ENCODE peak calls at places on chromosomes 12 and 14, in five cellular contexts. B is stomach, Y is hepatocyte, K is RWPE1, J is nucleus accumbens. L is an unnamed sample.

GRCh38 chr14:95398630-95399547 is 79.2 kb upstream of the CLMN start:
- DNase-seq in B (no peak), J (no peak), K (no peak), Y (no peak), L (no peak)

GRCh38 chr12:124391340-124392261 is 96.7 kb downstream of the RFLNA start:
- DNase-seq in J (no peak), K (peak; percentile 80), B (peak; percentile 55), Y (no peak), L (no peak)

GRCh38 chr14:102924632-102925588 is 2.4 kb downstream of the AMN start:
- DNase-seq in B (no peak), K (no peak), J (no peak), Y (no peak), L (no peak)

GRCh38 chr12:6161124-6161882 is 36.8 kb upstream of the VWF start:
- DNase-seq in B (no peak), J (no peak), K (no peak), Y (no peak), L (no peak)

GRCh38 chr14:102209224-102209966 is 69.7 kb downstream of the WDR20 start:
- DNase-seq in B (no peak), K (peak; percentile 11), J (no peak), Y (peak; percentile 41), L (no peak)

GRCh38 chr12:78966926-78967325 is 102.4 kb downstream of the SYT1 start:
- DNase-seq in K (no peak), Y (no peak), B (no peak), J (no peak), L (no peak)

GRCh38 chr14:23465261-23465660 is 4.2 kb upstream of the NGDN start:
- DNase-seq in Y (no peak), J (no peak), K (no peak), B (no peak), L (no peak)

GRCh38 chr12:113658030-113658655 is 186.5 kb upstream of the LHX5 start:
- DNase-seq in J (no peak), Y (no peak), K (no peak), B (no peak), L (no peak)

GRCh38 chr12:87201598-87201997 is 827.6 kb downstream of the C12orf50 start:
- DNase-seq in J (no peak), Y (no peak), K (no peak), B (no peak), L (no peak)

GRCh38 chr14:30826070-30826469 is 48.3 kb upstream of the COCH start:
- DNase-seq in B (no peak), J (no peak), K (no peak), Y (no peak), L (no peak)

GRCh38 chr14:100408350-100409015 is 85.3 kb downstream of the SLC25A47 start:
- DNase-seq in J (no peak), B (no peak), K (peak; percentile 57), Y (peak; percentile 82), L (no peak)

GRCh38 chr14:102523200-102524025 is 13.8 kb upstream of the ANKRD9 start:
- DNase-seq in B (no peak), K (no peak), Y (peak; percentile 14), J (no peak), L (no peak)

GRCh38 chr14:91872517-91873470 is 5.5 kb upstream of the TC2N start:
- DNase-seq in B (peak; percentile 94), K (peak; percentile 16), Y (no peak), J (no peak), L (no peak)

GRCh38 chr14:61565181-61565580 is 130.1 kb upstream of the HIF1A start:
- DNase-seq in K (no peak), J (no peak), Y (no peak), B (no peak), L (no peak)

GRCh38 chr12:13223941-13224340 is 27.4 kb downstream of the EMP1 start:
- DNase-seq in K (no peak), Y (no peak), B (no peak), J (no peak), L (no peak)

GRCh38 chr14:30630248-30630647 is 8.1 kb downstream of the SCFD1 start:
- DNase-seq in J (no peak), K (no peak), B (no peak), Y (no peak), L (no peak)

GRCh38 chr12:16358896-16359295 is 11.5 kb downstream of the MGST1 start:
- DNase-seq in J (no peak), K (no peak), Y (no peak), B (no peak), L (no peak)

GRCh38 chr14:61288720-61289119 is 7.6 kb upstream of the TMEM30B start:
- DNase-seq in J (no peak), Y (no peak), K (no peak), B (no peak), L (no peak)